ENCODE peak calls at places on chromosomes 3 and 15, in four cellular contexts. Q, K, M and X are unnamed samples.

GRCh38 chr3:57150097-57150496 is 15.1 kb downstream of the IL17RD start:
- DNase-seq in M (no peak), K (no peak), Q (no peak), X (no peak)

GRCh38 chr15:26038693-26039092 is 175.6 kb upstream of the ATP10A start:
- DNase-seq in M (no peak), K (peak), Q (no peak), X (no peak)

GRCh38 chr3:170714151-170714550 is 128.3 kb upstream of the SLC7A14 start:
- DNase-seq in Q (no peak), K (no peak), M (no peak), X (no peak)

GRCh38 chr3:159839561-159840379 is 148.9 kb upstream of the IL12A start:
- DNase-seq in Q (no peak), K (peak), M (no peak), X (peak)

GRCh38 chr3:153257673-153258351 is 95.8 kb downstream of the RAP2B start:
- DNase-seq in K (no peak), M (no peak), Q (no peak), X (no peak)

GRCh38 chr3:44468572-44469520 is 8.6 kb downstream of the ZNF445 start:
- DNase-seq in Q (no peak), M (no peak), K (peak), X (no peak)

GRCh38 chr15:63395730-63396545 is 14.3 kb upstream of the CA12 start:
- DNase-seq in Q (no peak), M (no peak), K (no peak), X (no peak)

GRCh38 chr3:197490098-197490497 is 65.7 kb downstream of the BDH1 start:
- DNase-seq in M (no peak), Q (no peak), K (no peak), X (peak)

GRCh38 chr15:100714749-100715342 is 112.5 kb downstream of the ASB7 start:
- DNase-seq in Q (no peak), K (peak), M (no peak), X (no peak)

GRCh38 chr3:67292356-67293225 is 294.5 kb downstream of the KBTBD8 start:
- DNase-seq in Q (no peak), M (no peak), K (no peak), X (no peak)

GRCh38 chr15:66876423-66876730 is 174.3 kb downstream of the SMAD6 start:
- DNase-seq in M (no peak), K (peak), Q (no peak), X (no peak)

GRCh38 chr3:37667359-37667758 is 194.3 kb upstream of the CTDSPL start:
- DNase-seq in Q (no peak), M (no peak), K (no peak), X (no peak)

GRCh38 chr3:123678108-123678511 is 93.3 kb upstream of the HACD2 start:
- DNase-seq in Q (no peak), K (no peak), M (no peak), X (no peak)

GRCh38 chr3:155646554-155647189 is 98.2 kb downstream of the PLCH1 start:
- DNase-seq in K (no peak), M (no peak), Q (no peak), X (no peak)

GRCh38 chr3:167733961-167734497 is 663 bp downstream of the PDCD10 start:
- DNase-seq in K (no peak), Q (peak), M (peak), X (peak)

DNA sequence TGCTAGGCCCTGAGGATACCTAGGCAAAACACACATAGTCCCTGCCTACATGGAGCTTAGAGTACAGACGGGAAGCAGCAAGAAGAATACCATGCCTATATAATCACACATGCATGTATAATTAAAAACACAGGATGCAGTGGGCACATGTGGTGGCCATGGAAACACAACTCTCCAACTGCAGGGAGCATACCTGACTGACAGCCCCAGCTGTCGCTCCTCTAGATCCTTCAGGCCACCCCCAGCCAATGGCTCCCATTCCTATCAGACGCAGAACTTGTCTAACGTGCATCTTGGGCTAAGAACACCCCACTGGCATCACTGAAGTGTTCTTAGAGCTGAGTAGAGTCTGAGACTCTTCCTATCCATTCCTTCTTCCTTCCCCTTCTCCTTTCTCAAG is 125.5 kb upstream of the FRMD4B start:
- DNase-seq in Q (no peak), M (no peak), K (no peak), X (no peak)
- TF ChIP-seq EZH2phosphoT487 in Q (no peak), M (no peak), K (no peak), X (no peak)

DNA sequence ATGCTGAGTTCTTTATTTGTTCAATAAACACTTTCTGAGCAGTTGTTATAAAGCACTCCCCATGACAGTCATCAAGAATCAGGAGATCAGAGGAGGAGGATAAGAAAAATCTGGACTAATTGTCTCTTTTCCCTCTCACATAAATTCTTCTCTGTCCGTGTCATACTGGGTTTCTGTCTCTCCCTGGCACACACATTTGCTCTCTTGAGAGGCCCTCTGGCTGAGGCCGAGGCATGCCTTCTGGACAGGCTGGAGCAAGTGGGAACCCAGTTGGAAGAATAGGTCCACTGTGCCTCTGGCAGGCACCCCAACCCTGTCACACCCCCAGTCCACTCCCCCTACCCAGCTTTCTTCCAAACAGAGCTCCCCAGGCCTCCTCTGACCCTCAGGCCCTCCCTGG is 315.8 kb downstream of the UACA start:
- DNase-seq in K (no peak), Q (no peak), M (no peak), X (no peak)
- H3K4me2 ChIP-seq in K (no peak), Q (no peak), M (peak), X (no peak)

GRCh38 chr15:85625431-85625830 is 169.3 kb downstream of the KLHL25 start:
- DNase-seq in M (no peak), K (no peak), Q (no peak), X (no peak)
- TF ChIP-seq CTCF in M (no peak), K (no peak), Q (no peak), X (no peak)

GRCh38 chr15:51825701-51826100 is 3.8 kb upstream of the TMOD3 start:
- DNase-seq in M (no peak), Q (no peak), K (no peak), X (no peak)
- TF ChIP-seq EZH2phosphoT487 in M (no peak), Q (no peak), K (no peak), X (no peak)

GRCh38 chr3:25782938-25783660 is at the start of gene NGLY1:
- DNase-seq in Q (peak), M (peak), K (peak), X (peak)

GRCh38 chr3:25783661-25784512 is 644 bp upstream of the NGLY1 start:
- DNase-seq in M (peak), Q (peak), K (peak), X (peak)

GRCh38 chr3:25782636-25782937 is 656 bp downstream of the NGLY1 start:
- DNase-seq in K (no peak), Q (no peak), M (no peak), X (no peak)

GRCh38 chr3:25785826-25786225 is 2.6 kb upstream of the NGLY1 start:
- DNase-seq in Q (no peak), K (no peak), M (no peak), X (no peak)

GRCh38 chr3:25784971-25785370 is 1.7 kb upstream of the NGLY1 start:
- DNase-seq in M (no peak), K (no peak), Q (no peak), X (no peak)
- H3K4me2 ChIP-seq in M (peak), K (no peak), Q (no peak), X (no peak)

GRCh38 chr3:52983336-52983807 is 62.5 kb downstream of the SFMBT1 start:
- DNase-seq in K (no peak), Q (peak), M (peak), X (no peak)

GRCh38 chr3:52986049-52986448 is 59.8 kb downstream of the SFMBT1 start:
- DNase-seq in Q (no peak), K (no peak), M (no peak), X (no peak)

GRCh38 chr3:52990637-52991036 is 55.2 kb downstream of the SFMBT1 start:
- DNase-seq in K (no peak), M (no peak), Q (no peak), X (no peak)

GRCh38 chr3:52983828-52984227 is 62.0 kb downstream of the SFMBT1 start:
- DNase-seq in Q (no peak), M (no peak), K (no peak), X (no peak)

DNA sequence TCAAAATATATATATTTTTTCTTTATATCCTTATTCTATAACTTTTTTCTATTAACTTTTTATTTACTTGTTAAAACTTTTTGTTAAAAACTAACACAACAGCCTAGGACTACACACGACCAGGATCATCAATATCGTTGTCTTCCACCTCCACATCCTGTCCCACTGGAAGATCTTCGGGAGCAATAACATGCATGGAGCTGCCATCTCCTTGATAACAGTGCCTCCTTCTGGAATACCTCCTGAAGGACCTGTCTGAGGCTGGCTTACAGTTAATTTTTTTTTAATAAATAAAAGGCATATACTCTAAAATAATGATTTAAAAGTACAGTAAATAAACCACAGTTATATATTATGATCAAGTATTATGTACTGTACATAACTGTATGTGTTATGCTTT is 58.9 kb downstream of the SFMBT1 start:
- DNase-seq in Q (no peak), K (peak), M (peak), X (no peak)
- TF ChIP-seq CTCF in Q (no peak), K (peak), M (peak), X (peak)

GRCh38 chr15:69206079-69206478 is 45.6 kb downstream of the GLCE start:
- DNase-seq in M (no peak), K (no peak), Q (no peak), X (no peak)
- TF ChIP-seq EZH2phosphoT487 in M (no peak), K (no peak), Q (no peak), X (no peak)